ENCODE peak calls at places on chromosomes 7 and 10, in five cellular contexts. X, Z, W, G and D are unnamed samples.

GRCh38 chr10:46527241-46527811 is 29.1 kb downstream of the GPRIN2 start:
- DNase-seq in X (no peak), Z (no peak), W (no peak), G (no peak), D (no peak)

GRCh38 chr7:17015575-17015974 is 133.8 kb upstream of the AGR3 start:
- DNase-seq in X (no peak), Z (no peak), W (no peak), G (peak; percentile 26), D (peak; percentile 72)

GRCh38 chr7:146961617-146962016 is 845.0 kb downstream of the CNTNAP2 start:
- DNase-seq in X (no peak), Z (no peak), W (peak; percentile 12), G (no peak), D (peak; percentile 21)

GRCh38 chr7:144907577-144907976 is 71.7 kb upstream of the TPK1 start:
- DNase-seq in X (no peak), Z (no peak), W (no peak), G (no peak), D (no peak)

GRCh38 chr7:98123073-98123696 is 16.5 kb downstream of the LMTK2 start:
- DNase-seq in X (no peak), Z (no peak), W (no peak), G (peak; percentile 5), D (no peak)

GRCh38 chr10:58322072-58322834 is 12.6 kb upstream of the UBE2D1 start:
- DNase-seq in X (no peak), Z (peak; percentile 37), W (peak; percentile 94), G (peak; percentile 11), D (no peak)

GRCh38 chr7:99005776-99006175 is 127.4 kb downstream of the TRRAP start:
- DNase-seq in X (no peak), Z (no peak), W (no peak), G (no peak), D (no peak)

GRCh38 chr7:157612664-157613561 is 276.1 kb downstream of the DNAJB6 start:
- DNase-seq in X (no peak), Z (no peak), W (peak; percentile 99), G (no peak), D (no peak)

GRCh38 chr7:69070476-69070875 is 527.8 kb upstream of the AUTS2 start:
- DNase-seq in X (no peak), Z (no peak), W (no peak), G (no peak), D (no peak)

GRCh38 chr7:12683678-12684077 is 3.8 kb upstream of the ARL4A start:
- DNase-seq in X (no peak), Z (no peak), W (peak; percentile 37), G (peak; percentile 33), D (peak; percentile 53)

DNA sequence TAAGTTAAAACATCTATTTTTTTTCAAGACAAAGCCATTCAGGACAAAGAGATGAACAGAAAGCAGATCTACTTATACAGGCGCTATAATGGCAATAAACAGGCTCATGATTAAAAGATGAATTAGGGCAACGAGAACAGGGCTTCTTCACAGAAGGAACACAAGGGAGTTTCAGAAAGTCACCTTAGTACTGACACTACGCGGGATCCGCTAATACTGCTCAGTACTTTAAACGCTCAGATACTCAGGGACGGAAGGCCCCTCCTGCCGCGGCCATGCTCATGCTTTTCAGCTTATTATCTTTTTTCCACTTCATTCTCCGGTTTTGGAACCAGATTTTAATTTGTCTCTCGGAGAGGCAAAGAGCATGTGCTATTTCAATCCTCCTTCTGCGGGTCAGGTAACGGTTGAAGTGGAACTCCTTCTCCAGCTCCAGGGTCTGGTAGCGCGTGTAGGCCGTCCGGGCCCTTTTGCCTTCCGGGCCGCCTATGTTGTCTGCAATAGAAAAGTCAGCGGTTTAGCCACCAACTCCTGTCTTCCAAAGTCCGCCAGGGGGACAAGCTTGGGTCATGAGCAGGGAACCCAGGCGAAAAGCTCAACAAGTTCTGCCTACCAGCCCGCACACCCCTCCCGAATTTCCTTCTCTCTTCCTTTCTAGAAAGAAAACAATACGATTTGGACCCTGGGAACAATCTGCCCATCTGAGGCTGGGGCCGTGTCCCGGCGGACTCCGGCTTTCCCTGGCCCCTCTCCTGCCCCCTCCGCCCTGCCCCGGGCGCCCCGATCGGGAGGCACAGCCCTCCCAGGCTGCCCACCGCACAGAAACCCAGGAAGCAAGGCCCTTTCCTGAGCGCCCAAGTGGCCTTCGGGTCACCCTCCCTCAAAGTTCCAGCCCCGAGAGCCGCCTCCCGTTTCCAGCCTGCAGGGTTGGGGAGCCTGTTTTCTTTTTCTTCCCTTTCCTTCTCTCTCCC is 1.6 kb downstream of the HOXA5 start:
- DNase-seq in X (no peak), Z (no peak), W (no peak), G (no peak), D (no peak)
- H3K4me3 ChIP-seq in X (no peak overlapping the region), Z (peak overlapping the region; percentile 89), W (no peak overlapping the region), G (peak overlapping the region; percentile 93), D (peak overlapping the region; percentile 62)

DNA sequence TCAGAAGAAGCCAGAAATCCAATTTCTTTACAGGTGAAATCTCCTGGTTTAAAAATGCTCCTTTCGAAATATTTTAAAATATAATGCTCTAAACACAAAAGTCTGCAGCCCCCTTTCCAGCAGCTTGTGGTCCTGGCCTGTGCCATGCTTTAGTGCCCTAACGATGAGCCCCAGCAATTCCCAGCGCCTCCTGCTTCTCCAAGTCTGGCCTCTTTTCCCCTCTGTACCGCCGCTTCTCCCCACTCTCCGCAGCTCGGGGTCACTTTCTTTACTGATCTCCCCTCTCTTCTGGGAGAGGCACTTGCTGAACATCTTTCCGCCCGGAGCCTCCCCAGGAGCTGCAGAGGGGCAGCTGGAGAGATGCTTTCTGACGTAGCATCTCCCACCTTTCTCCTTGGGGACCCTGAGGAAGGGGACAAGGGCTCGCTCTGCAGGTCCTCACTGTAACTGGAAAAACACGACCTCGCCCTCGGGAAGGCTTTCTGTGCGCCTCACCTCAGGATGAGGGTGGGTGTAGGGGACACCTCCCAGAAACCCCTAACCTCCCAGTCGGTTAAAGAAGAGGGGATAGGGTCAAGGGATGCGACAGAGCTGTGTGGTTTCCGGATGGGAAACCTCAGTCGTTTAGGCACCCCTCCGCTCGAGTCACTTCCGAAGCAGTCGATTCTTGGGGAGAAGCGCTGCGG is 544 bp upstream of the INA start:
- DNase-seq in X (no peak), Z (no peak), W (peak; percentile 14), G (no peak), D (no peak)
- H3K4me3 ChIP-seq in X (peak overlapping the region; percentile 27), Z (no peak overlapping the region), W (no peak overlapping the region), G (peak overlapping the region; percentile 57), D (no peak overlapping the region)

DNA sequence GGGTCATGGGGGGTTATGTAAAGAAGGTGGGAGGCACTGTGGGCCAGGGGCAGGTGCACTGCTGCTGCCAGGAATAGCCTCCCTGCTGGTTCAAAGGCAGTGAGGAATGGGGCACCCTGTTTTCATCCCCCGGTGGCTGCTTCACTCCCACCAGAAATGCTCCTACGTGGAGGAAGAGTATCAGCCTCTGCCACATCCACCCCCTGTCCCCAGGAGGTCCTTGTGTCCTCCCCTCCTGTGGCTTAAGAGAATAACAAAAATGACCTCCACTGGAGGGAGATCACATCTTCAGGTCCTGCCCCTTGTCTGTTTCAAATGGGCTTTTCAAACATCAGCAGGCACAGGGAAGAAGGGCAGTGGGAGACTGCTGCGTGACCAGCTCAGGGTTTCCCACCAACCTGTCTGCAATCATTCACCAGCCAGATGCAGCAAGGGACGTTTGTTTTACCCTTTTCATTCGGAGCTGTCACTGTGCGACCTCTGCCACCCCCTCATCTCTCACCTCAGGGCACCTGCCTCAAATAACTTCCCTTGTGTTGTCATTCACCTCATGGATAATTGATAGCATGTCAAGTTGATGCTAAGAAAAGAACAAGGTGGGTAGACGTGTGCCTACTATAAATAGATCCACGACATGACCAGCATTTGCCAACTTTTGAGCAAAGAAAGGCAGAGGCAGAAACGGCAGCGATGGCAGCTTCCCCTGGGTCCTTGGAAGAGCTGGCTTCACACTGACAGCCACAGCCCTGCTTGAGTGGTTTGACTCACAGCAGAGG is 92.5 kb downstream of the DGKI start:
- DNase-seq in X (no peak), Z (no peak), W (peak; percentile 80), G (peak; percentile 17), D (no peak)
- H3K4me3 ChIP-seq in X (no peak overlapping the region), Z (no peak overlapping the region), W (peak overlapping the region; percentile 41), G (no peak overlapping the region), D (no peak overlapping the region)

GRCh38 chr10:119598397-119598796 is 1.6 kb upstream of the TIAL1 start:
- DNase-seq in X (no peak), Z (no peak), W (no peak), G (no peak), D (no peak)
- H3K4me3 ChIP-seq in X (no peak overlapping the region), Z (no peak overlapping the region), W (peak overlapping the region; percentile 80), G (no peak overlapping the region), D (no peak overlapping the region)

GRCh38 chr10:13823046-13823711 is 236.4 kb downstream of the PRPF18 start:
- DNase-seq in X (no peak), Z (no peak), W (no peak), G (no peak), D (no peak)

GRCh38 chr10:13829790-13830189 is 243.0 kb downstream of the PRPF18 start:
- DNase-seq in X (no peak), Z (no peak), W (no peak), G (no peak), D (no peak)

GRCh38 chr10:13830385-13830784 is 243.6 kb downstream of the PRPF18 start:
- DNase-seq in X (no peak), Z (no peak), W (no peak), G (no peak), D (no peak)

GRCh38 chr10:13831711-13832110 is 244.9 kb downstream of the PRPF18 start:
- DNase-seq in X (no peak), Z (no peak), W (peak; percentile 20), G (no peak), D (peak; percentile 57)

DNA sequence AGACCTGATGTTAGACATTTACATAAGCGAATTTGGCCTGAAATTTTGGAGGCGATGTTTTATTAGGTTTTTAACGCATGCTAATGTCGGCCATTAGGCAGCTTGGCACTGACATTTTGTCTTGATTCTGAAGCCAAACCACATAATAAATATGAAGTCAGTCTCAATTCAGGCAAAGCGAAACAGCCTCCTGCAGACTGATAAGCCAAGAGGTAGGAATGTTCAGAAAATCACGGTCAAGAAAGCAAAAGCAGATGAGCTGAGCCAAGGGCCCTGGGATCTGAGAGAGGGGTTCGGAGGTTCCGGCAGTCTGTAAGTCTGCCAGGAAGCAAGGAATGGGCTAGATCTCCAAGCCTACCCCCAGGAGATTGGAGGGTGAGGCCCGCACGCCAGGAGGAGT is 240.7 kb downstream of the PRPF18 start:
- DNase-seq in X (no peak), Z (no peak), W (no peak), G (peak; percentile 48), D (peak; percentile 89)
- H3K4me3 ChIP-seq in X (no peak overlapping the region), Z (no peak overlapping the region), W (no peak overlapping the region), G (no peak overlapping the region), D (peak overlapping the region; percentile 51)

GRCh38 chr10:125154529-125154928 is 5.8 kb downstream of the CTBP2 start:
- DNase-seq in X (no peak), Z (no peak), W (no peak), G (no peak), D (no peak)
- H3K4me3 ChIP-seq in X (no peak overlapping the region), Z (no peak overlapping the region), W (no peak overlapping the region), G (no peak overlapping the region), D (peak overlapping the region; percentile 39)

DNA sequence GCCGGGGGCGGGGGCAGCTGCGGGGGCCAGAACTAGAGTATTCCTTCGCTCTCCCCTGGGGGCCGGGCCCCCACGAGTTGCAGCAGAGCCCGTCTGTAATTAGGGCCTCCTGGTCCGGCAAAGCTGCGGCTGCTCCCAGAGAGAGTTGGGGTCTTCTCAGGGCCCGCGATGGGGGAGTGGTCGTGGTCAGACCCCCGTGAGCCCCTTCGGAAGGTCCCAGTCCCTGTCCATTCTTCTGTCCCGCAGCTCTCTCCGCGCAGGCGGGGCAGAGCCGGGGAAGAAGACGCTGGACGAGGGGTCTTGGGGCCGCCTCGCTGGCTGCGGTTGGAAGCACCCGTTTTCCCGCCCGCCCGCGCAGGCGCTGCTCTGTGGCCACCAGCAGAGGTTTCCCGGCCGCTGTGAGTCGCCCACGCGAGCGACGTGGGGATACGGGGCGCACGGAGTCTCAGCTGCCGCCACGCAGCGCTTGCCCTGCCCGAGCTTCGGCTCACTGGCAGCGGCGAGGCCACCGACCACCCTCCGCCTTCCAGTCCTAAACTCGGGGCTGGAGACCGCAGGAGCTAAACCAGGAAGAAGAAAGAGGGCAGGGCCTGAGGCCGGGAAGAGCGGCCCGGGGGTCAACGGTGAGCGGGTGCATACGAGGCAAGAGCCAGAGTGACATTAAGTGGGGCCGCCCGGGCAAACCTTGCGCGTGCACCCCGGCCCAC is 7.3 kb upstream of the EMX2 start:
- DNase-seq in X (no peak), Z (no peak), W (no peak), G (no peak), D (no peak)
- H3K4me3 ChIP-seq in X (no peak overlapping the region), Z (no peak overlapping the region), W (no peak overlapping the region), G (no peak overlapping the region), D (peak overlapping the region; percentile 22)